ENCODE peak calls at places on chromosomes 1 and 21, in ten cellular contexts. J is neural progenitor cell, V is psoas muscle, N is cardiac fibroblast, R is heart right ventricle, U is transverse colon, T is GM06990, D is lower leg skin, W is WTC11, F is bronchial epithelial cell. P is an unnamed sample.

GRCh38 chr1:3912809-3913685 is 13.0 kb upstream of the C1orf174 start:
- DNase-seq in J (no peak), W (no peak), R (no peak), F (no peak), V (no peak), N (no peak), D (no peak), U (no peak), T (no peak), P (no peak)

GRCh38 chr1:185017338-185017737 is 28.0 kb upstream of the RNF2 start:
- DNase-seq in T (no peak), F (peak), W (no peak), R (no peak), D (no peak), J (no peak), V (no peak), N (peak), U (no peak), P (no peak)

GRCh38 chr1:119762409-119762808 is 6.3 kb downstream of the HMGCS2 start:
- DNase-seq in D (no peak), T (no peak), F (no peak), W (no peak), N (no peak), U (no peak), V (no peak), J (no peak), R (no peak), P (no peak)

GRCh38 chr21:23217597-23217996 is 2219.4 kb downstream of the NCAM2 start:
- DNase-seq in F (peak), V (no peak), D (no peak), J (no peak), R (no peak), N (no peak), T (no peak), W (no peak), U (no peak), P (no peak)

GRCh38 chr1:23719162-23719820 is 24.0 kb upstream of the ELOA start:
- DNase-seq in W (no peak), J (no peak), N (peak), F (no peak), V (peak), U (no peak), D (no peak), R (no peak), T (peak), P (no peak)

GRCh38 chr1:235920596-235921375 is 54.1 kb upstream of the LYST start:
- DNase-seq in N (peak), F (no peak), W (no peak), V (no peak), D (no peak), R (no peak), J (no peak), U (peak), T (no peak), P (no peak)

GRCh38 chr1:110235181-110235838 is 25.2 kb downstream of the KCNC4 start:
- DNase-seq in R (no peak), T (no peak), F (no peak), J (peak), U (no peak), W (no peak), N (peak), D (no peak), V (no peak), P (no peak)

GRCh38 chr1:47196622-47197021 is 6.8 kb upstream of the PDZK1IP1 start:
- DNase-seq in U (no peak), D (peak), R (no peak), W (peak), F (no peak), T (no peak), J (no peak), V (no peak), N (no peak), P (no peak)

GRCh38 chr1:24470607-24471006 is 32.0 kb upstream of the RCAN3 start:
- DNase-seq in F (no peak), U (no peak), W (no peak), T (no peak), D (no peak), V (no peak), R (no peak), J (no peak), N (no peak), P (no peak)

GRCh38 chr1:175504875-175505555 is 238.4 kb downstream of the TNR start:
- DNase-seq in F (no peak), J (no peak), R (peak), W (peak), T (no peak), V (no peak), N (no peak), D (no peak), U (no peak), P (no peak)

GRCh38 chr1:3459940-3460652 is 5.6 kb downstream of the ARHGEF16 start:
- DNase-seq in W (no peak), D (no peak), T (no peak), J (no peak), V (peak), U (peak), F (peak), R (peak), N (no peak), P (no peak)

GRCh38 chr1:206554833-206555472 is 47.6 kb downstream of the RASSF5 start:
- DNase-seq in F (no peak), W (no peak), N (no peak), T (no peak), D (no peak), U (no peak), J (no peak), R (no peak), V (no peak), P (no peak)

GRCh38 chr1:191240925-191241324 is 763.3 kb upstream of the BRINP3 start:
- DNase-seq in D (no peak), J (no peak), W (no peak), U (no peak), T (no peak), F (no peak), N (no peak), R (no peak), V (no peak), P (no peak)

GRCh38 chr1:194062962-194063361 is 876.5 kb upstream of the B3GALT2 start:
- DNase-seq in T (no peak), V (no peak), D (no peak), W (no peak), F (peak), R (no peak), N (no peak), U (no peak), J (no peak), P (no peak)

GRCh38 chr1:247906504-247907047 is 11.2 kb downstream of the OR2W3 start:
- DNase-seq in T (no peak), D (no peak), N (peak), J (no peak), U (peak), F (peak), V (no peak), W (no peak), R (no peak), P (no peak)

GRCh38 chr1:207058878-207059867 is 6.1 kb downstream of the PFKFB2 start:
- DNase-seq in F (no peak), W (peak), V (no peak), R (no peak), T (no peak), J (peak), U (no peak), N (no peak), D (no peak), P (no peak)

GRCh38 chr1:205066221-205066818 is 17.9 kb downstream of the TMEM81 start:
- DNase-seq in N (no peak), F (no peak), W (peak), U (no peak), R (no peak), J (peak), D (peak), T (no peak), V (no peak), P (no peak)

GRCh38 chr1:2330511-2331199 is 60.7 kb downstream of the MORN1 start:
- DNase-seq in T (no peak), D (peak), R (no peak), N (peak), F (peak), W (no peak), J (no peak), V (peak), U (peak), P (no peak)

GRCh38 chr1:29471487-29472313 is 235.4 kb downstream of the PTPRU start:
- DNase-seq in J (no peak), W (no peak), T (no peak), U (no peak), R (no peak), F (no peak), D (peak), V (no peak), N (no peak), P (no peak)

GRCh38 chr1:41918450-41919043 is at the start of gene HIVEP3:
- DNase-seq in U (no peak), R (no peak), F (no peak), N (peak), V (no peak), W (no peak), D (no peak), J (peak), T (no peak), P (no peak)

GRCh38 chr1:28860332-28861073 is 48.5 kb downstream of the OPRD1 start:
- DNase-seq in D (no peak), V (no peak), J (no peak), F (peak), W (no peak), U (peak), N (peak), R (no peak), T (no peak), P (no peak)

GRCh38 chr1:156214024-156214748 is 1.4 kb downstream of the PMF1 start:
- DNase-seq in U (no peak), V (no peak), T (no peak), D (no peak), W (no peak), R (no peak), J (no peak), F (peak), N (peak), P (no peak)

GRCh38 chr1:206101351-206101750 is 15.8 kb downstream of the AVPR1B start:
- DNase-seq in N (no peak), R (no peak), U (no peak), W (no peak), T (no peak), D (no peak), V (no peak), F (no peak), J (no peak), P (no peak)

GRCh38 chr1:214864896-214865688 is 217.4 kb upstream of the KCNK2 start:
- DNase-seq in T (no peak), D (no peak), J (no peak), R (no peak), U (no peak), F (peak), V (no peak), W (no peak), N (peak), P (no peak)

GRCh38 chr1:204438628-204439027 is 27.0 kb upstream of the PPP1R15B start:
- DNase-seq in D (no peak), J (no peak), W (no peak), U (no peak), T (no peak), V (peak), R (no peak), F (peak), N (peak), P (no peak)

GRCh38 chr1:58902830-58903229 is 119.0 kb upstream of the JUN start:
- DNase-seq in D (no peak), F (no peak), U (no peak), R (no peak), V (no peak), W (no peak), T (no peak), N (no peak), J (no peak), P (no peak)

GRCh38 chr1:58768971-58769808 is 14.7 kb downstream of the JUN start:
- DNase-seq in T (no peak), N (peak), V (peak), U (peak), W (peak), J (peak), R (peak), D (peak), F (peak), P (peak)

GRCh38 chr1:226778657-226779058 is 39.6 kb upstream of the ITPKB start:
- DNase-seq in F (peak), T (no peak), N (peak), D (no peak), U (peak), J (no peak), V (peak), W (no peak), R (peak), P (no peak)

GRCh38 chr1:242523968-242524570 is 428 bp downstream of the PLD5 start:
- DNase-seq in V (peak), U (no peak), D (no peak), T (peak), R (peak), W (peak), N (peak), F (peak), J (peak), P (peak)

GRCh38 chr1:173295391-173295790 is 88.3 kb upstream of the TNFSF4 start:
- DNase-seq in V (no peak), T (no peak), D (no peak), W (no peak), J (no peak), R (no peak), F (no peak), U (no peak), N (peak), P (no peak)

GRCh38 chr1:220813013-220813412 is 26.3 kb downstream of the MTARC1 start:
- DNase-seq in U (no peak), T (no peak), V (no peak), R (no peak), D (peak), N (no peak), W (peak), J (no peak), F (no peak), P (no peak)

GRCh38 chr21:26489781-26490180 is 83.3 kb downstream of the CYYR1 start:
- DNase-seq in R (no peak), T (no peak), D (no peak), F (no peak), N (no peak), J (no peak), U (no peak), W (no peak), V (no peak), P (no peak)
- TF ChIP-seq CTCF in R (no peak), T (no peak), D (no peak), F (no peak), N (no peak), J (peak), U (no peak), W (no peak), V (no peak), P (peak)

GRCh38 chr1:223711173-223711572 is 1.2 kb upstream of the CAPN2 start:
- DNase-seq in D (peak), R (no peak), T (no peak), W (no peak), V (no peak), J (no peak), N (peak), F (peak), U (peak), P (no peak)

GRCh38 chr1:223708001-223708359 is 4.4 kb upstream of the CAPN2 start:
- DNase-seq in N (no peak), T (no peak), D (no peak), U (peak), F (peak), J (no peak), V (no peak), W (no peak), R (no peak), P (no peak)

GRCh38 chr1:223710179-223711133 is 1.9 kb upstream of the CAPN2 start:
- DNase-seq in D (no peak), U (no peak), F (no peak), J (no peak), T (no peak), W (no peak), V (no peak), N (no peak), R (no peak), P (no peak)

GRCh38 chr1:223708651-223709268 is 3.6 kb upstream of the CAPN2 start:
- DNase-seq in W (no peak), F (no peak), R (no peak), D (no peak), V (no peak), T (no peak), U (no peak), J (no peak), N (no peak), P (no peak)

GRCh38 chr1:223709598-223709997 is 2.7 kb upstream of the CAPN2 start:
- DNase-seq in D (no peak), U (no peak), W (no peak), F (no peak), N (peak), J (no peak), T (no peak), R (no peak), V (no peak), P (no peak)
- TF ChIP-seq CTCF in D (no peak), U (peak), W (no peak), F (peak), N (peak), J (peak), T (no peak), R (peak), V (peak), P (peak)

DNA sequence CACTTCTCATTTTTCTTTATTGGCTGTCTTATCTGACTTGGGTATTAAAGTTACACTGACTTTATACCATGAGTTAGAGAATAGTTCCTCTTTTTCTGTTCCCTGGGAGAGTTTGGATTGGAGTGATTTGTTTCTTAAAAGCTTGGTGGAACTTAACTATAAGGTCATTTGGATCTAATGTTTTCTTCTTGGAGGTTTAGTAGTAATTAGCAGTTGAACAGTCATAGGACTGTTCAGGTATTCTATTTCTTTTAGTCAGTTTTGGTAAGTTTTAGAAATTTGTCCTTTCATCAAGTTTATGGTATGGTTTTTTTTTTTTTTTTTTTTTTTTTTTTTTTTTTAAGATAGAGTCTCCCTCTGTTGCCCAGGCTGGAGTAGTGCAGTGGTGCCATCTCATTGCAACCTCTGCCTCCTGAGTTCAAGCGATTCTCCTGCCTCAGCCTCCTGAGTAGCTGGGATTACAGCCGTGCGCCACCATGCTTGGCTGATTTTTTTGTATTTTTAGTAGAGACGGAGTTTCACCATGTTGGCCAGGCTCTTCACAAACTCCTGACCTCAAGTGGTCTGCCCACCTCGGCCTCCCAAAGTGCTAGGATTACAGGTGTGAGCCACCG is 6.3 kb downstream of the TTC3 start:
- DNase-seq in T (no peak), U (no peak), V (no peak), N (no peak), D (no peak), F (no peak), W (no peak), R (no peak), J (no peak), P (no peak)
- TF ChIP-seq CTCF in T (peak), U (peak), V (peak), N (peak), D (no peak), F (peak), W (no peak), R (peak), J (peak), P (peak)

GRCh38 chr1:14724697-14725096 is 126.2 kb downstream of the KAZN start:
- DNase-seq in T (no peak), N (no peak), F (no peak), W (no peak), U (no peak), R (no peak), D (no peak), J (no peak), V (no peak), P (no peak)

GRCh38 chr1:14724234-14724633 is 125.7 kb downstream of the KAZN start:
- DNase-seq in R (no peak), D (no peak), J (peak), N (no peak), T (no peak), F (peak), W (no peak), V (no peak), U (no peak), P (no peak)

GRCh38 chr1:14725641-14726213 is 127.2 kb downstream of the KAZN start:
- DNase-seq in N (no peak), R (no peak), W (no peak), V (no peak), D (no peak), J (no peak), U (no peak), F (no peak), T (no peak), P (no peak)

GRCh38 chr1:14726606-14727005 is 128.1 kb downstream of the KAZN start:
- DNase-seq in J (no peak), U (no peak), D (no peak), V (no peak), W (no peak), N (no peak), R (no peak), F (peak), T (no peak), P (no peak)

DNA sequence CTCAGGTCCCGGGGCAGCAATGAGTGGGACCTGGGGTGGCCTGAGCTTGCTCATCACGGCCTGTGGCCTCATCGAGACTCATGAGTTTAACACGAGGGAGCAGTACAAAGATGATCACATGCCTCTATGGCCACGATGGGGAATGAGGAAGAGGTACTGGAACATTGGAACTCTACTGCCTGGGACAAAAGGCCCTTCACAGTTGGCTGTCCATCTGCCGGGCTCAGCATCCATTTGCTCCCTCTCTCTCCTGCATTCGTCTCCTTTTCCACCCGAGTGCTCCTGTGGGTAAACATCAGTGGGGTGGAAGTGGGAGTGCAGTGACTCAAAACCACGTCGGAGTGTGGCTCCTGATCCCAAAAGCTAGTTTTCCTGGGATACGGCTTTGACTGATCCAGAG is 124.9 kb downstream of the KAZN start:
- DNase-seq in V (no peak), J (no peak), F (no peak), N (no peak), T (no peak), W (no peak), R (no peak), D (no peak), U (no peak), P (no peak)
- TF ChIP-seq CTCF in V (no peak), J (no peak), F (no peak), N (no peak), T (no peak), W (no peak), R (no peak), D (no peak), U (no peak), P (no peak)

GRCh38 chr1:31715097-31715872 is 11.5 kb upstream of the COL16A1 start:
- DNase-seq in N (peak), F (peak), V (peak), R (peak), J (peak), T (peak), D (peak), W (peak), U (peak), P (peak)

GRCh38 chr1:31712625-31713024 is 8.8 kb upstream of the COL16A1 start:
- DNase-seq in N (peak), T (no peak), V (peak), W (no peak), U (peak), F (peak), R (peak), D (no peak), J (no peak), P (no peak)

GRCh38 chr1:31715873-31716220 is 12.0 kb upstream of the COL16A1 start:
- DNase-seq in U (no peak), D (no peak), F (no peak), W (no peak), J (no peak), V (no peak), T (no peak), N (no peak), R (no peak), P (no peak)

GRCh38 chr1:31712041-31712440 is 8.2 kb upstream of the COL16A1 start:
- DNase-seq in W (no peak), U (no peak), J (no peak), D (no peak), R (no peak), F (no peak), N (no peak), V (no peak), T (no peak), P (no peak)

DNA sequence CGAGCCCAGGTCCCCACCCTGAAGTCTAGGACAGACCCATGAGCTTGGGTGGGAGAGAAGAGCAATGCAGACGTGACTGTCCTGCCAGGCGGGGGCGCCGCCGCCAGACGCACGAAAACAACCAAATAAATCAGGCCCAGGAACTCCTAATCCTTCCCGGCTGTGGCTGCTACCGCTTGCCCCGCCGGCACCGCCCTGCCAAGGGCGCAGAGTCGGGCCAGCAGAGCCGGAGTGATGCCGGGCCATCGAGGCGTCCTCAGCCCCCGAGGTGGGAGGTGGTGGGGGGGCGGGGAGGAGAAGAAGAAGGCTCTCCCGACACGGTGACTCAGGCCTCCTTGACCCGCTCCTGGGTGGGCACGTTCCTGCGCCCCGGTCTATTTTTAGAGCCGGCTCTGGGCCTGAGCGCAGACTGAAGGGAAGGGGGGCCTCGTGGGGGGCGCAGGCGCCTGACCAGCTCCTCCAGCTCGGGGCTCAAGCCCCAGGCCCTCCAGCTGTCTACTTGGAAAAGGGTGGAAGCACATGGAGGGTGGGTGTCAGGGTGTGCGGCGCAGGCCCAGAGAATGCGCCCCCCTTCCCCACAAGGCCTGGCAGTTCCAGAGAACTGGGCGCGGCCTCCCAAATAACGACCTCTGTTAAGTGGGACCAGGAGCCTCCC is 10.8 kb upstream of the COL16A1 start:
- DNase-seq in J (peak), W (peak), N (peak), R (peak), D (peak), U (peak), V (peak), F (peak), T (peak), P (peak)
- TF ChIP-seq CTCF in J (peak), W (no peak), N (peak), R (peak), D (no peak), U (peak), V (peak), F (peak), T (peak), P (peak)